ENCODE peak calls at places on chromosome 2, in nine cellular contexts. L is germinal center, H is progenitor cell of endocrine pancreas, V is H9, T is Calu3, N is endothelial cell of umbilical vein, M is skeletal muscle cell, Z is AG10803, R is ELR. W is an unnamed sample.

GRCh38 chr2:107376910-107377309 is 449.8 kb upstream of the RGPD4 start:
- DNase-seq in L (no peak), H (no peak), V (no peak), T (no peak), N (no peak), M (no peak), Z (no peak), R (no peak), W (no peak)

GRCh38 chr2:122755281-122755780 is 999.9 kb downstream of the TSN start:
- DNase-seq in L (no peak), H (no peak), V (no peak), T (no peak), N (peak; percentile 34), M (no peak), Z (no peak), R (no peak), W (no peak)

GRCh38 chr2:152532241-152532640 is 185.0 kb downstream of the PRPF40A start:
- DNase-seq in L (no peak), H (no peak), V (no peak), T (no peak), N (no peak), M (no peak), Z (no peak), R (peak; percentile 42), W (no peak)

GRCh38 chr2:68487773-68488355 is 20.5 kb downstream of the APLF start:
- DNase-seq in L (peak; percentile 35), H (no peak), V (no peak), T (no peak), N (peak; percentile 44), M (peak; percentile 6), Z (peak; percentile 31), R (peak; percentile 61), W (no peak)

GRCh38 chr2:113341191-113341590 is 62.5 kb upstream of the PAX8 start:
- DNase-seq in L (no peak), H (no peak), V (no peak), T (no peak), N (no peak), M (no peak), Z (no peak), R (no peak), W (no peak)

GRCh38 chr2:217451634-217452033 is 551.2 kb downstream of the TNS1 start:
- DNase-seq in L (no peak), H (no peak), V (no peak), T (peak; percentile 57), N (peak; percentile 2), M (peak; percentile 41), Z (peak; percentile 15), R (peak; percentile 65), W (no peak)

GRCh38 chr2:6828299-6828584 is 37.5 kb downstream of the CMPK2 start:
- DNase-seq in L (peak; percentile 40), H (no peak), V (no peak), T (no peak), N (peak; percentile 33), M (no peak), Z (peak; percentile 49), R (peak; percentile 19), W (peak; percentile 47)

GRCh38 chr2:9306910-9307309 is 100.3 kb downstream of the ASAP2 start:
- DNase-seq in L (no peak), H (no peak), V (no peak), T (peak; percentile 25), N (no peak), M (no peak), Z (no peak), R (no peak), W (no peak)

GRCh38 chr2:43294973-43295603 is 68.7 kb upstream of the ZFP36L2 start:
- DNase-seq in L (no peak), H (no peak), V (no peak), T (no peak), N (no peak), M (no peak), Z (no peak), R (no peak), W (no peak)

GRCh38 chr2:37324536-37324785 is 172 bp downstream of the PRKD3 start:
- DNase-seq in L (no peak), H (no peak), V (no peak), T (no peak), N (no peak), M (no peak), Z (peak; percentile 73), R (no peak), W (no peak)

GRCh38 chr2:6963727-6964126 is 46.5 kb downstream of the RNF144A start:
- DNase-seq in L (no peak), H (no peak), V (no peak), T (no peak), N (no peak), M (no peak), Z (no peak), R (no peak), W (no peak)

GRCh38 chr2:200247494-200247893 is 59.0 kb upstream of the SPATS2L start:
- DNase-seq in L (no peak), H (no peak), V (no peak), T (no peak), N (no peak), M (no peak), Z (peak; percentile 92), R (no peak), W (peak; percentile 20)

W was measured in astrocyte of the cerebellum.